ENCODE peak calls at places on chromosomes 2 and 18, in five cellular contexts. D is H9, E is mesenchymal stem cell, B is H1, W is IMR-90. A is an unnamed sample.

GRCh38 chr2:53820711-53821110 is 33.9 kb downstream of the ERLEC1 start:
- DNase-seq in D (no peak), E (no peak), B (no peak), W (peak), A (no peak)

GRCh38 chr2:47699533-47700215 is 83.3 kb upstream of the MSH6 start:
- DNase-seq in D (no peak), E (no peak), B (no peak), W (no peak), A (no peak)

GRCh38 chr2:12861344-12861942 is 144.7 kb downstream of the TRIB2 start:
- DNase-seq in D (no peak), E (peak), B (no peak), W (peak), A (no peak)

GRCh38 chr2:98329549-98329948 is 16.7 kb upstream of the CNGA3 start:
- DNase-seq in D (no peak), E (no peak), B (no peak), W (no peak), A (no peak)

GRCh38 chr2:162072976-162073775 is 839 bp downstream of the DPP4 start:
- DNase-seq in D (no peak), E (peak), B (peak), W (peak), A (no peak)

GRCh38 chr2:191500566-191501389 is 177.2 kb upstream of the NABP1 start:
- DNase-seq in D (no peak), E (no peak), B (no peak), W (no peak), A (no peak)

GRCh38 chr2:235230809-235231601 is 262.8 kb upstream of the AGAP1 start:
- DNase-seq in D (no peak), E (peak), B (no peak), W (no peak), A (no peak)

GRCh38 chr2:170822885-170823799 is 6.5 kb downstream of the GAD1 start:
- DNase-seq in D (peak), E (no peak), B (peak), W (no peak), A (peak)

GRCh38 chr2:169073211-169073971 is 4.0 kb downstream of the DHRS9 start:
- DNase-seq in D (no peak), E (no peak), B (no peak), W (no peak), A (no peak)

GRCh38 chr2:241272722-241273551 is 42.5 kb downstream of the HDLBP start:
- DNase-seq in D (peak), E (peak), B (peak), W (peak), A (peak)

GRCh38 chr2:236396818-236397350 is 132.7 kb upstream of the ASB18 start:
- DNase-seq in D (no peak), E (no peak), B (no peak), W (no peak), A (no peak)

GRCh38 chr18:13136056-13136688 is 82.4 kb upstream of the LDLRAD4 start:
- DNase-seq in D (no peak), E (no peak), B (no peak), W (no peak), A (peak)

GRCh38 chr2:135913726-135914365 is 37.6 kb upstream of the MCM6 start:
- DNase-seq in D (no peak), E (peak), B (no peak), W (peak), A (peak)

GRCh38 chr2:8243748-8244147 is 438.1 kb upstream of the ID2 start:
- DNase-seq in D (peak), E (no peak), B (no peak), W (no peak), A (no peak)

GRCh38 chr2:23621616-23622015 is 236.6 kb downstream of the KLHL29 start:
- DNase-seq in D (no peak), E (no peak), B (no peak), W (no peak), A (no peak)

DNA sequence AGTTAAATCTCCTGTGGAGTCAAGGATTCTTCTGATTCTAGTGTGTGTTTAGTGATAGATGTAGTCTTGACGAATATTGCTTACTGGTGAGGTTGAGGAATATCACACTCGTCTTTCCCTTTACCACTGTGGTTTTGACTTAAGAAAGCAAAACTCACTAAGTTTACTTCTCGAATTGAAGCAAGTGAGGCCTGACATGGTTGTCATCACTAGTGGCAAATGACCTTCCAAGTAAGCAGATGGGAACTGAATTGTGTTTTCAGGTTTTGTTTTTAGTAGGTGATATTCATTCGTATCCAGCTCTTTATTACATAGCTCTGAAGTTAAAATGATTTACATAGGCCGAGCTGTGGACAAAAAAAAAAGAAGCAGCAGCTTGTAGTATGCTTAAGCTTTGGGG is 20.6 kb upstream of the DSG4 start:
- DNase-seq in D (no peak), E (no peak), B (no peak), W (no peak), A (no peak)
- H2AFZ ChIP-seq in D (no peak), E (no peak), B (peak), W (no peak), A (peak)

DNA sequence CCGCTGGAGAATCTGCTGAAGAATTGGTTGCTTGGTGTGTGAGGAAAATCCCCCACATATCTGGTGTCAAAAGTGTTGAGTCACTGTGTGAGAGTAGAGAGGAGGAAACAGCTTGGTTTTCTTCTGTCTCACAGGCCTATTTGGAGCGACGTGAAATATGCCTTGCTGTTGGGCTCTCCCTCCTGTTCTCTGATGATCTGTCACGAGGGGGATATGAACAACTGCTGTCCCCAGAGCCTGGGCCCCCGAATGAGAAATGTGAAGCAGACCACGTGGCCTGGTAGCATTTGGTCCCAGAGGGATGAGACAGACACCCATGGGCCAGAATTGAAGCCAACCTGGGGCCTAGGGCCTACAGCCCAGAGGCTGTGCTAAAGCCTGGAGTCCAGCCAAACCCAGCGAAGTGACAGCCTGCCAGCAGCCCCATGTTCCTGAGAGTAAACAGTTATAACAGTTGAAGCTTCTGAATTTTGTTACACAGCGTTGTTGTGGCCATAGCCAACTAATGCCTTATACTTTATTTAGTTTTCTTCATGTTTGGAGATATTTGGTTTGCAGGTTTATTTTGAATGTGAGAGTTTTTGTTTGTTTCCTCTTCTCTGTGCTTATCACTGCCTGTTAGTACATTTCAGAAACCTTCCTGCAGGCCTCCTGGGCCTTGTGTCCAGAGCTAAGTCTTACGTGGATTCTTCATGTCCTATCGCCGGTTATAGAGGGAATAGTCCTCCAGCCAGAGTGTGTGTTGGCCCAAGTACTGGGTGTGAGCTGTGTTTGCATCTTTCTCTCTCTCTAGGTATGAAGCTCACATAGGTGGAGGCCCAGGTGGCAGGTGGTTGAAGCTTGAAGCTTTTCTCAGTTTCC is 18.7 kb upstream of the COLEC12 start:
- DNase-seq in D (no peak), E (peak), B (no peak), W (peak), A (no peak)
- H3K18ac ChIP-seq in D (no peak), E (peak), B (no peak), W (peak), A (peak)

DNA sequence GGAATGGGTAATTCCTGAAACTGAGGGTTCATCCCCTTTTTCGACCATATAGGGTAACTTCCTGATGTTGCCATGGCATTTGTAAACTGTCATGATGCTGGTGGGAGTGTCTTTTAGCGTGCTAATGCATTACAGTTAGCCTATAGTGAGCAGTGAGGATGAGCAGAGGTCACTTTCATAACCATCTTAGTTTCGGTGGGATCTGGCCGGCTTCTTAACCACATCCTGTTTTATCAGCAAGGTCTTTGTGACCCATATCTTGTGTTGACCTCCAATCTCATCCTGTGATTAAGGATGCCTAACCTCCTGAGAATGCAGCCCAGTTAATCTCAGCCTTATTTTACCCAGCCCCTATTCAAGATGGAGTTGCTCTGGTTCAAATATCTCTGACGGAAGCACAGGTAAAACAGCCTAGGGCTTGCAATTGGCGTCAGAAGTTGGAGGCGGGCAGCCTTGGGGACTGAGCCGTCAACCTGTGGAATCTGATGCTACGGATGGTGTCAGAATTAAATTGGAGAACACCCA is 19.5 kb downstream of the RALBP1 start:
- DNase-seq in D (no peak), E (peak), B (no peak), W (peak), A (no peak)
- H2BK15ac ChIP-seq in D (no peak), E (no peak), B (no peak), W (no peak), A (no peak)

DNA sequence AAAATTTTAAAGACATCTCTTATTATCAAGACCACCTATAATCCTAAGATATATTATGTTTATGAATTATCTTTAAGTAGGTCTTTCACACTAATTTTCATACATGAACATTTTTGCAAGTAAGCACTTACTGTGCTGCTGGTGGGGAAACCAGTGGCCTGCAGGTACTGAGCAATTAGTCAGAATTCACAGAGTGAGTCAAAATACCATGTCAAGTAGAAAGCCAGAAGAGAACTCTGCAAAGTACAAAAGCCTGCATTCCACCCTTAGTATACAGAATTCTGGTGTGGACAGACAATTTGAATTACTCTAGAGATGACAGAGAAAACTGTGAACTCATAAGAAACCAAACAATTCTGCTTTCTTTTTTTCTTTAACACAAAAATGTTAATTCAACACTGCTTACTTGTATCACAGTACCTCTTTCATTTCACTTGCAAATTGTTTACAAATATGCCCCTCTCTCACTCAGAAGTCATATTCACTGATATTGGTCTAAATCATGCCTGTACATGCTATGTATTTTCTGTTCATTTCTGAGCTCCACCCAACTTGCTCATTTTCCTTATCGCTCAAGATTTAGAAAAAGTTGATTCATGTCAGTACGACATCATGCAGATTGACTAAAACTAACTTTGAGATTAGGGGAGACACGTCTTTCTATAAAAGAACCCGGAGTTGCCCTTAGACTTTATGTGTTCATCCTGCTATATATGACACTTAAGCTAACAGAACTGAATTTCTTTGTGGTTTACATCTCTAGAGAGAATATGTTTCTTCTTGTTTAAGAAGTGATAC is 182.9 kb downstream of the IKZF2 start:
- DNase-seq in D (no peak), E (no peak), B (no peak), W (no peak), A (peak)
- H2AFZ ChIP-seq in D (no peak), E (no peak), B (no peak), W (no peak), A (no peak)

GRCh38 chr2:128374001-128374710 is 55.5 kb upstream of the HS6ST1 start:
- DNase-seq in D (no peak), E (peak), B (no peak), W (peak), A (no peak)
- H3K18ac ChIP-seq in D (no peak), E (peak), B (no peak), W (peak), A (peak)

GRCh38 chr2:96642564-96643350 is at the start of gene FER1L5:
- DNase-seq in D (peak), E (peak), B (peak), W (peak), A (peak)

GRCh38 chr2:96637385-96638143 is 548 bp downstream of the KANSL3 start:
- DNase-seq in D (peak), E (peak), B (peak), W (peak), A (no peak)

GRCh38 chr2:96633641-96634040 is 4.5 kb downstream of the KANSL3 start:
- DNase-seq in D (no peak), E (no peak), B (no peak), W (no peak), A (no peak)

GRCh38 chr2:96636772-96637171 is 1.3 kb downstream of the KANSL3 start:
- DNase-seq in D (no peak), E (no peak), B (no peak), W (no peak), A (no peak)

GRCh38 chr2:96638144-96639121 is at the start of gene KANSL3:
- DNase-seq in D (peak), E (peak), B (peak), W (peak), A (peak)
- H2BK15ac ChIP-seq in D (no peak), E (peak), B (peak), W (peak), A (peak)

DNA sequence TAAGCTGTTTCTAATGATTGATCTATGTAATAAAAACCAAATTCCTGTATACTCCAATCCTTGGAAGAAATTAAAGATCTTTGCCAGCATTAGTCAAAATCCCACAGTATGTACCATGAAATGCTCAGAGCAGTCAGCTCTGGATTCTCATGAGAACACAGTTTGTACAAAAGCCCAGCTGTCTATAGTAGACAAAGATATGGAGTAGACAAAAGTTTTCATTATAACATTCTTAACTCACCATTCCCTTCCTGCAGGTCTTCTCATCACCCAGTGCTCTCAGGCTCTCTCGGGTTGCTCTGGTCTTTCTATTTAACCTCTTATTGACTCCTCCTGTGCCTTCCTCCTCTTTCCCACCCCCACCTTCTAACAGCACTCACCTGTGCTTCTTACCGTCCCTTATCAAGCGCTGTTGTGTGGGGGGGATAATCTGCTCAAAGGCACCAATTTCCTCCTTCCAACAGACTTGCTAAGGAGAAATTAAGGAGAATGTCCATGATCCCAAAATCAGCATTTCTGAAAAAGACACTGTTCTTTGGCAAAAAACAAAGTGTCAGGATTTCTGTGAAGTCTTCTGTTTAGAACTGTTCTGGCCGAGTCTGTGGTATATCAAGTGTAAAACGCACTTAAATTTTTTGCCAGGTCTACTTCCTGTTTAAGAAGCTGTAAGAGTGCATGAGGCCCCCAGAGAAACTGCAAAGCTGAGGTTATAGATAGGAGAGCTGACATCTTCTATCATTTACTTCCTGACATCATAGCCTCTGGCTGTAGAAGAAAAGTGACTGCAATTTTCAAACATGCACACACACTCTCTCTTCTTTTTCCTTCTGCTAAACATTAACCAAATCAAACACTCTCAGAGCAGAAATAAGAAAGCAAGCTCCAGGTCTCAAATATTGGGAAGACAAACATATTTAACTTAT is 144.1 kb downstream of the EVA1A start:
- DNase-seq in D (no peak), E (no peak), B (no peak), W (no peak), A (no peak)
- H2AFZ ChIP-seq in D (no peak), E (no peak), B (peak), W (no peak), A (peak)